ENCODE peak calls at places on chromosome 14, in six cellular contexts. K is WERI-Rb-1, X is progenitor cell of endocrine pancreas, O is pancreas, H is bronchial epithelial cell, D is suprapubic skin. Q is an unnamed sample.

GRCh38 chr14:79659995-79660975 is 551.0 kb downstream of the DIO2 start:
- DNase-seq in K (peak), O (no peak), X (no peak), H (no peak), D (no peak), Q (no peak)

GRCh38 chr14:60867503-60868172 is 113.2 kb downstream of the TRMT5 start:
- DNase-seq in X (no peak), K (no peak), H (no peak), D (no peak), O (no peak), Q (no peak)

GRCh38 chr14:93946506-93947170 is 19.5 kb downstream of the FAM181A start:
- DNase-seq in X (no peak), O (no peak), K (no peak), D (no peak), H (peak), Q (no peak)

GRCh38 chr14:55398679-55399078 is 13.0 kb downstream of the ATG14 start:
- DNase-seq in O (no peak), H (peak), K (no peak), X (no peak), D (no peak), Q (no peak)

GRCh38 chr14:106506901-106507305 is 980.5 kb downstream of the TMEM121 start:
- DNase-seq in K (no peak), H (no peak), X (no peak), O (no peak), D (no peak), Q (no peak)

GRCh38 chr14:37157987-37158386 is 14.4 kb downstream of the SLC25A21 start:
- DNase-seq in D (no peak), H (no peak), K (no peak), O (no peak), X (no peak), Q (no peak)

GRCh38 chr14:105944632-105945610 is 418.5 kb downstream of the TMEM121 start:
- DNase-seq in K (peak), X (no peak), D (peak), H (no peak), O (peak), Q (no peak)

GRCh38 chr14:97413991-97414717 is 617.0 kb downstream of the VRK1 start:
- DNase-seq in H (no peak), K (no peak), X (no peak), D (no peak), O (no peak), Q (no peak)

GRCh38 chr14:102774391-102775153 is 2.7 kb upstream of the TRAF3 start:
- DNase-seq in K (peak), D (no peak), O (peak), H (peak), X (no peak), Q (peak)

GRCh38 chr14:64502476-64503183 is 1.0 kb downstream of the ZBTB25 start:
- DNase-seq in K (peak), X (no peak), H (peak), D (peak), O (no peak), Q (no peak)

GRCh38 chr14:84708865-84709264 is 821.1 kb upstream of the FLRT2 start:
- DNase-seq in X (no peak), O (no peak), D (no peak), H (no peak), K (no peak), Q (no peak)

GRCh38 chr14:38391334-38391733 is 135.4 kb upstream of the CLEC14A start:
- DNase-seq in O (no peak), H (no peak), K (no peak), D (no peak), X (no peak), Q (no peak)

GRCh38 chr14:76759589-76759988 is 1.7 kb upstream of the VASH1 start:
- DNase-seq in K (no peak), H (no peak), X (no peak), D (no peak), O (no peak), Q (no peak)

GRCh38 chr14:65790185-65790815 is 377.8 kb downstream of the FUT8 start:
- DNase-seq in K (no peak), O (no peak), X (no peak), D (no peak), H (no peak), Q (no peak)

GRCh38 chr14:93148979-93149378 is 33.3 kb upstream of the ITPK1 start:
- DNase-seq in O (no peak), X (no peak), H (no peak), K (no peak), D (no peak), Q (no peak)

GRCh38 chr14:29390046-29390841 is 537.4 kb downstream of the PRKD1 start:
- DNase-seq in X (no peak), O (no peak), K (no peak), D (no peak), H (no peak), Q (no peak)

GRCh38 chr14:59277659-59278058 is 89.2 kb downstream of the DAAM1 start:
- DNase-seq in K (no peak), X (no peak), H (no peak), O (no peak), D (no peak), Q (no peak)
- TF ChIP-seq CTCF in K (no peak), X (no peak), H (no peak), O (no peak), D (no peak), Q (no peak)

DNA sequence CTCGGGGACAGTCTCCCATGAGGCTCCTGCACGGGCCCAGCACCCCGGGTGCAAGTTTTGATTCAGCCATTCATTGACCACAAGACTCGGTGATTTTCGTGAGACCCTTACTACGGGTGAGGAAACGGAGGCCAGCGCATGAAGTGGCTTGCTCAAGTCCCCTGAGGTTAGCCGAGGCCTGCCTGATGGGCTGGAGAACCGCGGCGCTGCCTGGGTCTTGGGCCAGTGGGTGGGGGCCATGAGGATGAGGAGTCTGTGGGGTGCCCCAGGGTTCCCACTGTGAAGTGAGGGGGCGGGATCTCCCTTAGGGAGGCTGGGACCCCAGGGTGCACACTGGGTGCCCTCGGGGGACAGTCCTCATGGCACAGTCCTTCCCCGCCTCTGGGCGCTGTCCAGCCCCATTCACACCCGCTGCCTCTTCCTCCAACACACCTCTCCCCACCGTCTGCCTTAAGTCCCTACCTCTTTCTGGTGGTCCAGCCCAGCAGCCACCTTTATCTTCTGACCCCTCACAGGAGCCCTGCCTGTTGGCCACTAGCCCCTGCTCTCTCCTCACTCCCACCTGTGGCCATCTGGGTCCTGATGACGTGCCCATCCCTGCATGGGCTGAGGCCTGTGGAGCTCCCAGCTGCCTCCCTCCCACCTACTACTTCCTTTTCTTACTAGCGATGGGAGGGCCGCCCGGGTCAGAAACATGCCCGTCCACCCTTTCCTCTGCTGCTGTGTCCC is 16.3 kb downstream of the BEGAIN start:
- DNase-seq in H (no peak), O (no peak), X (no peak), D (no peak), K (no peak), Q (no peak)
- TF ChIP-seq CTCF in H (no peak), O (no peak), X (no peak), D (no peak), K (no peak), Q (no peak)

GRCh38 chr14:95125951-95126350 is 31.4 kb downstream of the DICER1 start:
- DNase-seq in D (no peak), H (no peak), O (no peak), K (no peak), X (no peak), Q (no peak)
- TF ChIP-seq CTCF in D (no peak), H (no peak), O (no peak), K (no peak), X (no peak), Q (no peak)

GRCh38 chr14:104035300-104035699 is 50.2 kb upstream of the ASPG start:
- DNase-seq in D (no peak), H (no peak), O (no peak), X (no peak), K (peak), Q (no peak)

GRCh38 chr14:104036250-104036649 is 49.2 kb upstream of the ASPG start:
- DNase-seq in H (no peak), O (no peak), D (no peak), K (peak), X (no peak), Q (no peak)

GRCh38 chr14:104031384-104031783 is 54.1 kb upstream of the ASPG start:
- DNase-seq in D (no peak), X (no peak), O (no peak), K (peak), H (no peak), Q (no peak)

GRCh38 chr14:104026024-104026423 is 59.5 kb upstream of the ASPG start:
- DNase-seq in K (no peak), O (no peak), X (no peak), H (no peak), D (no peak), Q (no peak)

GRCh38 chr14:104030958-104031357 is 54.5 kb upstream of the ASPG start:
- DNase-seq in H (no peak), K (peak), X (no peak), D (no peak), O (no peak), Q (no peak)
- TF ChIP-seq CTCF in H (no peak), K (no peak), X (no peak), D (no peak), O (no peak), Q (no peak)

DNA sequence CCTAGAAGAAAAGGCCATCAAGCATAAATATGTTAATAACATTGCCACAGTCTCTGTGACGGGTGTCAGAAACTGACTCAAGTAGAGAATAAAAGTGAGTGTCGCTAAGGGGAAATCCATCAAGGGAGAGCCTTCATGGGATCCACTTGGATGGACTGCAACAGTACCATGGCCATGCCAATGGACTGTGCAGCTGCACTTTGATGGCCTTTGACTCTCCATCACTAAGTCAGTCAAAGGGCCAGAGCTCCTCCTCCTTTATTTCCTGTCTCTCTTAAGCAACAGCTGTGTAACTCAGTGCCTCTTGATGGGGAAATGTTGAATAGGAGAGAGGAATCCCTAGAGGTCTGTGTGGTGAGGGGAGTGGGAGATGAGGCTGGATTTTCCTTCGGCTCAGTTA is 335.2 kb downstream of the BMP4 start:
- DNase-seq in O (no peak), D (no peak), X (no peak), K (no peak), H (no peak), Q (no peak)
- TF ChIP-seq CTCF in O (no peak), D (no peak), X (no peak), K (no peak), H (no peak), Q (no peak)

Q was measured in endothelial cell.